ENCODE peak calls at places on chromosomes 7 and 10, in ten cellular contexts. O is stimulated activated CD4-positive, alpha-beta T cell treated with anti-CD3 and anti-CD28 coated beads, Interleukin-2, amount 100 ng/mL, for 48 hours; Y is nucleus accumbens; F is AG08395; R is activated naive CD4-positive, alpha-beta T cell treated with anti-CD3 and anti-CD28 coated beads, Interleukin-2, amount 50 U/mL, for 16 hours; K is AG09319; S is SW 1271; V is OCI-M1; E is EL; Z is SJSA1. T is an unnamed sample.

GRCh38 chr10:31707578-31708411 is 220.8 kb downstream of the ARHGAP12 start:
- DNase-seq in Y (no peak), Z (peak; percentile 70), O (peak; percentile 50), K (peak; percentile 32), V (peak; percentile 25), E (peak; percentile 71), S (no peak), F (peak; percentile 67), R (peak; percentile 48), T (peak; percentile 50)

GRCh38 chr10:14774797-14775196 is at the start of gene FAM107B:
- DNase-seq in V (no peak), K (no peak), R (no peak), O (no peak), Y (no peak), F (no peak), E (no peak), S (no peak), Z (no peak), T (no peak)

GRCh38 chr7:66634816-66635215 is 6.1 kb downstream of the KCTD7 start:
- DNase-seq in K (no peak), S (no peak), R (no peak), F (no peak), O (no peak), V (no peak), Z (no peak), Y (no peak), E (no peak), T (no peak)

GRCh38 chr10:124125305-124126116 is 32.1 kb upstream of the CHST15 start:
- DNase-seq in Z (no peak), F (peak; percentile 18), K (no peak), Y (no peak), E (peak; percentile 68), S (no peak), V (peak; percentile 9), R (no peak), O (no peak), T (peak; percentile 8)

GRCh38 chr10:99874341-99875085 is 92.1 kb downstream of the ABCC2 start:
- DNase-seq in R (no peak), F (no peak), V (no peak), E (no peak), Z (no peak), S (no peak), Y (no peak), O (no peak), K (no peak), T (no peak)

GRCh38 chr10:33388325-33388724 is 53.9 kb upstream of the NRP1 start:
- DNase-seq in S (no peak), V (no peak), F (no peak), Y (no peak), Z (no peak), K (no peak), R (no peak), E (no peak), O (no peak), T (no peak)

GRCh38 chr7:47735431-47736345 is 153.8 kb upstream of the TNS3 start:
- DNase-seq in S (no peak), O (no peak), V (no peak), K (no peak), Y (no peak), F (no peak), E (no peak), Z (no peak), R (no peak), T (no peak)

GRCh38 chr7:88200793-88201192 is 19.0 kb downstream of the SRI start:
- DNase-seq in S (no peak), O (no peak), F (no peak), R (no peak), Y (no peak), E (no peak), V (no peak), Z (no peak), K (no peak), T (no peak)

GRCh38 chr7:149489391-149490024 is 8.1 kb downstream of the ZNF746 start:
- DNase-seq in E (no peak), Y (no peak), V (no peak), R (no peak), F (no peak), Z (no peak), O (no peak), S (no peak), K (no peak), T (no peak)

GRCh38 chr10:42428534-42428933 is 209.8 kb downstream of the ZNF33B start:
- DNase-seq in Y (no peak), S (no peak), E (peak; percentile 10), F (no peak), Z (no peak), K (no peak), V (peak; percentile 63), O (no peak), R (no peak), T (no peak)

GRCh38 chr10:86868353-86868752 is 89.1 kb downstream of the MMRN2 start:
- DNase-seq in F (peak; percentile 7), R (no peak), Y (no peak), K (no peak), S (no peak), V (no peak), O (no peak), E (no peak), Z (peak; percentile 94), T (no peak)

GRCh38 chr10:97640868-97641811 is 669 bp downstream of the PI4K2A start:
- DNase-seq in S (no peak), Y (no peak), E (peak; percentile 53), K (no peak), O (peak; percentile 11), F (peak; percentile 71), Z (no peak), R (peak; percentile 27), V (peak; percentile 81), T (no peak)

GRCh38 chr10:77737608-77738007 is 100.0 kb upstream of the KCNMA1 start:
- DNase-seq in Z (no peak), F (peak; percentile 77), S (peak; percentile 27), O (no peak), K (no peak), V (no peak), Y (no peak), E (peak; percentile 96), R (no peak), T (peak; percentile 94)

GRCh38 chr10:103599211-103599610 is 105.7 kb downstream of the NEURL1 start:
- DNase-seq in F (no peak), R (no peak), V (no peak), Y (no peak), K (no peak), E (no peak), S (no peak), O (no peak), Z (no peak), T (no peak)

GRCh38 chr10:76558586-76558985 is 1079.0 kb downstream of the KCNMA1 start:
- DNase-seq in E (peak; percentile 89), Z (no peak), F (peak; percentile 40), Y (no peak), S (no peak), K (peak; percentile 95), O (no peak), R (no peak), V (no peak), T (peak; percentile 45)

GRCh38 chr7:1907751-1908365 is 237.8 kb downstream of the ELFN1 start:
- DNase-seq in Z (no peak), E (no peak), F (no peak), V (no peak), R (no peak), S (no peak), O (no peak), Y (no peak), K (no peak), T (no peak)

GRCh38 chr10:60281792-60282353 is 107.8 kb downstream of the ANK3 start:
- DNase-seq in Z (no peak), Y (no peak), V (no peak), S (no peak), O (no peak), E (peak; percentile 25), R (no peak), K (no peak), F (no peak), T (no peak)

GRCh38 chr7:148697950-148698396 is 730 bp upstream of the CUL1 start:
- DNase-seq in V (peak; percentile 48), O (peak; percentile 48), S (no peak), Z (no peak), E (no peak), R (no peak), F (no peak), Y (no peak), K (no peak), T (no peak)

GRCh38 chr10:109480836-109481235 is 442.5 kb downstream of the XPNPEP1 start:
- DNase-seq in Y (no peak), O (no peak), F (no peak), K (no peak), S (no peak), Z (no peak), R (no peak), E (no peak), V (no peak), T (no peak)

GRCh38 chr10:63384001-63384400 is 81.8 kb downstream of the JMJD1C start:
- DNase-seq in E (no peak), Y (no peak), F (no peak), K (no peak), V (no peak), S (no peak), R (no peak), Z (no peak), O (no peak), T (no peak)

GRCh38 chr10:110788620-110789385 is 82.9 kb upstream of the PDCD4 start:
- DNase-seq in K (no peak), V (no peak), F (no peak), S (no peak), Z (no peak), Y (no peak), E (no peak), R (no peak), O (no peak), T (no peak)

GRCh38 chr10:118013078-118013568 is 33.6 kb downstream of the RAB11FIP2 start:
- DNase-seq in Z (no peak), S (no peak), R (no peak), E (no peak), O (no peak), K (no peak), F (no peak), Y (no peak), V (no peak), T (no peak)

T was measured in non-pigmented ciliary epithelial cell.